ENCODE peak calls at places on chromosomes 11 and 22, in eight cellular contexts. V is Peyer's patch; T is neural progenitor cell; B is effector memory CD4-positive, alpha-beta T cell; D is lower lobe of right lung; E is mesendoderm; P is fibroblast of lung; M is H9. A is an unnamed sample. For H3K27me3, the result is how much of the 10 kb centered on the place peaks cover.

GRCh38 chr11:28677719-28678118 is 569.5 kb downstream of the METTL15 start:
- DNase-seq in M (no peak), D (no peak), B (no peak), T (no peak), E (no peak), V (no peak), P (no peak), A (no peak)

GRCh38 chr11:82899191-82899820 is 924 bp downstream of the PRCP start:
- DNase-seq in D (no peak), P (no peak), T (no peak), E (peak), M (no peak), B (no peak), V (peak), A (no peak)

GRCh38 chr11:71566081-71566620 is 788 bp downstream of the KRTAP5-10 start:
- DNase-seq in M (no peak), T (no peak), D (no peak), P (no peak), E (no peak), B (no peak), V (no peak), A (no peak)

GRCh38 chr22:35230839-35231584 is 26.3 kb upstream of the HMGXB4 start:
- DNase-seq in V (no peak), D (no peak), P (no peak), M (no peak), T (no peak), B (no peak), E (no peak), A (no peak)

GRCh38 chr22:46107089-46107664 is 43.1 kb upstream of the PPARA start:
- DNase-seq in M (no peak), D (peak), E (no peak), B (no peak), P (no peak), T (no peak), V (no peak), A (no peak)

GRCh38 chr11:71204294-71204693 is 48.1 kb downstream of the SHANK2 start:
- DNase-seq in M (no peak), T (no peak), P (no peak), V (no peak), D (peak), E (no peak), B (no peak), A (no peak)

GRCh38 chr11:120034881-120035620 is 102.9 kb downstream of the TRIM29 start:
- DNase-seq in D (no peak), T (no peak), P (no peak), E (no peak), M (no peak), B (no peak), V (no peak), A (no peak)

GRCh38 chr11:12150831-12151382 is 40.5 kb downstream of the MICAL2 start:
- DNase-seq in M (no peak), P (peak), D (no peak), E (no peak), T (no peak), V (no peak), B (no peak), A (no peak)

GRCh38 chr22:28538922-28539321 is 140.7 kb downstream of the TTC28 start:
- DNase-seq in D (no peak), M (no peak), T (no peak), V (no peak), P (no peak), B (no peak), E (no peak), A (no peak)

GRCh38 chr11:107040447-107041444 is 22.5 kb upstream of the GUCY1A2 start:
- DNase-seq in P (peak), D (no peak), T (no peak), E (no peak), B (no peak), M (no peak), V (no peak), A (no peak)

GRCh38 chr11:28110108-28110838 is 2.1 kb downstream of the METTL15 start:
- DNase-seq in D (peak), B (peak), V (peak), T (peak), M (peak), E (peak), P (peak), A (peak)

GRCh38 chr11:35289821-35290220 is 129.5 kb downstream of the SLC1A2 start:
- DNase-seq in E (no peak), T (no peak), B (no peak), P (peak), D (no peak), V (no peak), M (no peak), A (no peak)

GRCh38 chr11:46800177-46800576 is 45.9 kb downstream of the CKAP5 start:
- DNase-seq in M (no peak), D (no peak), T (no peak), V (no peak), P (no peak), E (no peak), B (no peak), A (no peak)

GRCh38 chr11:44305643-44306468 is 4.1 kb downstream of the ALX4 start:
- DNase-seq in B (no peak), T (peak), E (no peak), D (peak), P (no peak), V (peak), M (no peak), A (no peak)

GRCh38 chr22:49833340-49834007 is 5.8 kb upstream of the BRD1 start:
- DNase-seq in M (no peak), P (no peak), E (no peak), B (no peak), V (no peak), D (peak), T (no peak), A (no peak)

GRCh38 chr22:19576460-19577421 is 52.5 kb upstream of the CLDN5 start:
- DNase-seq in M (peak), B (no peak), V (no peak), T (peak), P (peak), E (peak), D (no peak), A (no peak)

GRCh38 chr11:114762437-114762836 is 84.1 kb downstream of the NXPE2 start:
- DNase-seq in D (peak), B (no peak), V (no peak), M (peak), T (peak), E (peak), P (peak), A (no peak)

GRCh38 chr22:30210235-30210831 is 36.2 kb downstream of the LIF start:
- DNase-seq in E (peak), V (no peak), T (peak), D (no peak), M (peak), P (peak), B (no peak), A (no peak)

GRCh38 chr11:125374398-125374797 is 121.7 kb downstream of the FEZ1 start:
- DNase-seq in V (no peak), P (no peak), M (no peak), E (no peak), B (no peak), T (no peak), D (no peak), A (no peak)

GRCh38 chr11:67195971-67196418 is 70.3 kb upstream of the GRK2 start:
- DNase-seq in E (peak), B (no peak), T (peak), D (no peak), V (no peak), M (no peak), P (peak), A (no peak)

GRCh38 chr11:10893713-10894112 is 35.9 kb upstream of the ZBED5 start:
- DNase-seq in V (no peak), B (no peak), E (no peak), P (peak), M (no peak), T (no peak), D (no peak), A (no peak)

GRCh38 chr11:118789501-118790356 is 1.2 kb downstream of the DDX6 start:
- DNase-seq in D (no peak), E (peak), P (peak), B (peak), M (no peak), V (peak), T (peak), A (no peak)

GRCh38 chr11:93519179-93519578 is 24.0 kb downstream of the SMCO4 start:
- DNase-seq in P (no peak), B (no peak), D (no peak), T (no peak), E (no peak), V (no peak), M (no peak), A (no peak)

GRCh38 chr11:134882671-134883318 is 470.8 kb upstream of the B3GAT1 start:
- DNase-seq in D (no peak), T (no peak), V (no peak), M (no peak), E (no peak), P (no peak), B (no peak), A (no peak)

GRCh38 chr22:39135092-39135896 is 17.2 kb downstream of the CBX7 start:
- DNase-seq in P (peak), T (peak), V (no peak), M (peak), D (no peak), B (no peak), E (peak), A (no peak)

GRCh38 chr11:22928207-22928917 is 68.1 kb upstream of the CCDC179 start:
- DNase-seq in P (no peak), T (no peak), D (no peak), B (no peak), V (no peak), E (peak), M (no peak), A (no peak)

GRCh38 chr11:12024314-12024926 is 16.0 kb upstream of the DKK3 start:
- DNase-seq in D (no peak), T (no peak), V (no peak), P (no peak), B (no peak), E (no peak), M (no peak), A (no peak)

GRCh38 chr11:68969386-68969785 is 11.4 kb downstream of the MRGPRD start:
- DNase-seq in M (peak), D (peak), E (no peak), T (no peak), B (no peak), P (no peak), V (no peak), A (no peak)

GRCh38 chr11:119525180-119525854 is 102.3 kb upstream of the THY1 start:
- DNase-seq in D (no peak), M (no peak), V (no peak), E (no peak), P (no peak), T (no peak), B (no peak), A (no peak)

GRCh38 chr11:115191761-115192160 is 312.5 kb downstream of the CADM1 start:
- DNase-seq in T (no peak), P (peak), D (no peak), E (no peak), V (no peak), B (no peak), M (no peak), A (no peak)

GRCh38 chr11:24587655-24588054 is 90.8 kb downstream of the LUZP2 start:
- DNase-seq in M (no peak), T (no peak), B (no peak), E (no peak), V (no peak), P (peak), D (no peak), A (no peak)

GRCh38 chr11:67442504-67443398 is 525 bp downstream of the CORO1B start:
- DNase-seq in P (no peak), E (peak), M (no peak), T (no peak), V (no peak), D (no peak), B (no peak), A (no peak)

GRCh38 chr22:30919973-30920372 is 48.6 kb downstream of the MORC2 start:
- DNase-seq in E (no peak), T (no peak), D (no peak), M (no peak), V (peak), B (no peak), P (no peak), A (no peak)

GRCh38 chr11:46642627-46643335 is 25.4 kb downstream of the ATG13 start:
- DNase-seq in P (no peak), B (no peak), T (no peak), D (no peak), M (no peak), V (no peak), E (peak), A (no peak)

GRCh38 chr11:126355926-126356897 is 726 bp downstream of the ST3GAL4 start:
- DNase-seq in V (no peak), T (no peak), D (peak), E (peak), M (no peak), B (no peak), P (no peak), A (no peak)

GRCh38 chr11:9448576-9449352 is 12.0 kb upstream of the ZNF143 start:
- DNase-seq in M (no peak), B (no peak), D (no peak), T (no peak), P (no peak), E (no peak), V (no peak), A (no peak)

GRCh38 chr11:76161261-76161961 is 44.9 kb downstream of the WNT11 start:
- DNase-seq in B (no peak), T (peak), D (peak), M (no peak), E (no peak), P (no peak), V (no peak), A (no peak)

GRCh38 chr11:64067257-64067993 is 31.7 kb downstream of the FLRT1 start:
- DNase-seq in M (no peak), B (no peak), E (no peak), P (no peak), V (no peak), T (no peak), D (no peak), A (no peak)

GRCh38 chr22:38981659-38982007 is 514 bp upstream of the APOBEC3B start:
- DNase-seq in M (no peak), T (no peak), B (no peak), V (no peak), D (no peak), P (no peak), E (no peak), A (no peak)

GRCh38 chr11:117563556-117563955 is 233.5 kb downstream of the DSCAML1 start:
- DNase-seq in E (no peak), V (no peak), M (no peak), D (no peak), B (no peak), P (no peak), T (no peak), A (no peak)

GRCh38 chr11:117562111-117562510 is 234.5 kb downstream of the CEP164 start:
- DNase-seq in M (no peak), D (no peak), V (no peak), B (no peak), T (no peak), P (no peak), E (no peak), A (no peak)

GRCh38 chr11:117560786-117561530 is 233.3 kb downstream of the CEP164 start:
- DNase-seq in B (no peak), P (no peak), E (no peak), D (no peak), V (no peak), M (no peak), T (no peak), A (no peak)

GRCh38 chr11:117565709-117566108 is 231.3 kb downstream of the DSCAML1 start:
- DNase-seq in P (no peak), D (no peak), M (peak), V (no peak), T (peak), E (peak), B (no peak), A (no peak)

GRCh38 chr11:117564321-117564720 is 232.7 kb downstream of the DSCAML1 start:
- DNase-seq in T (no peak), V (no peak), E (no peak), D (no peak), P (no peak), B (no peak), M (no peak), A (no peak)
- H3K27me3 ChIP-seq in T (under half), V (under half), E (under half), D (under half), P (under half), B (under half), M (under half), A (under half)

DNA sequence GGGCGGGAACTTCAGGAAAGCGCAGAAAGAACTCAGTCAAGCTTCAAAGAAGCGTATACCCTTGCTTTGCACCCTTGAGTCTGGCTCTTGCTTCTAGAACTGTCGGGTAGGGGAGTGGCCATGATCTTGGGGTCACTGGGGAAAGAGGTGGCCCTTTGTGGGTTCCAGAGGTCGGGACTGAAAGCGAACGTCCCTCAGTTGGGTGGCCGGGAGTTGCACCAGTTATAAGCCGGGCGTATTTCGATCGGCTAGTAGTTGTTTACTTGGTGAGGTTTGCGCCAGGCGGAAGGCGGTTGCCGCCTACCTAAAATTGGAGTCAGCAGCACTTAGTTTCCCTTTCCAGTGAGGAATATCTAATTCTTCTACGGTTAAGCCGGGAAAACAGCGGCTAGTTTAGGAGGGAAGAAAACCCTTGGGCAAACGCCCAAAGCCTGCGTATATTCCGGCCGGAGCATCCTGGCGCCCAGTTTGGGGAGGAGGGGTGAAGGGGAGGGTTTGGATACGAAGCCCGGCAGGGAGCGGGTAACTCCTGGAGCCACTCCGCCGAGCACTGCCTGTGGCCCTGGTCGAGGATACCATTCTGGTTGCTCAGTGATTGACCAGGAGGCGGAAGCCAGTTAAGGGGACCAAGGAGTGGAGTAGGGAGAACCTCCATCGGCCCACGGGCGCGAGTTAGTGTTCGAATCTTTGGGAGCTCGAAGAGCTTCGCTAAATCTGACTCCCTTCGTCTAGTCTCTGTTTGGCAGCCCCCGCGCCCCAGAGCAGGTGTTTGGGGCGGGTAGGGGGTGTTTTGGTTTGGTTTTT is 810 bp upstream of the WT1 start:
- DNase-seq in E (peak), B (no peak), V (no peak), M (no peak), D (no peak), P (no peak), T (peak), A (no peak)
- H3K27me3 ChIP-seq in E (half or more), B (half or more), V (half or more), M (half or more), D (half or more), P (half or more), T (half or more), A (under half)

GRCh38 chr11:20604864-20605601 is 5.6 kb downstream of the SLC6A5 start:
- DNase-seq in B (no peak), D (no peak), E (no peak), P (no peak), T (no peak), V (no peak), M (no peak), A (no peak)
- H3K27me3 ChIP-seq in B (under half), D (half or more), E (under half), P (under half), T (half or more), V (under half), M (under half), A (under half)

DNA sequence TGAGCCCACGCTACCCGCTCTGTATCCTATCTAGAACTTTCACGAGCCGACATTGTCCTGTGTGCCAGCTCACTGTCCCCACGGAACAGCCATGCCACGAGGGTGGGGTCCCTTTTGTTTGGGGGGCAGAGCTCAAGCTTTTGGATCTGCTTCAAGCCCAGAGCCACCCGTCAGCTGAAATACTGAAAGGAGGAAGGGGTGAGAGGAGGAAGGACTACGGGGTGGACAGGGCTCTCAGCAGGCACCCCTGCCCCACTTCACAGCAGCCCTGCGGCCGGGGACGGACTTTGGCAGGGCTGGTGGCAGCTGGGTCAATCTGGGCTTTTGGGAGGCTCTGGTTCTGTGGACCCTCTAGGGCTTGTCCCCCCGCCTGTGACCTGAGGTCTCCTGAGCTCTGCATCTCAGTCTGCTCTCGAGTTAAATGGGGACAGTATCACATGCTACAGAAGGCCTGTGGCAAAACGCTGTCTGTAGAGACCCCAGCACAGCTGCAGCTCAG is 30.0 kb upstream of the MUC5AC start:
- DNase-seq in P (no peak), E (no peak), M (no peak), D (no peak), B (no peak), V (no peak), T (no peak), A (no peak)
- H3K27me3 ChIP-seq in P (under half), E (under half), M (under half), D (under half), B (under half), V (under half), T (under half), A (under half)

GRCh38 chr22:22213231-22213630 is 31.4 kb upstream of the VPREB1 start:
- DNase-seq in T (no peak), E (no peak), M (no peak), P (peak), V (no peak), B (no peak), D (no peak), A (no peak)
- H3K27me3 ChIP-seq in T (half or more), E (under half), M (half or more), P (under half), V (under half), B (under half), D (under half), A (under half)

GRCh38 chr22:37809672-37810333 is 2.1 kb downstream of the GCAT start:
- DNase-seq in V (no peak), P (no peak), E (no peak), D (no peak), B (no peak), M (peak), T (no peak), A (no peak)

GRCh38 chr22:37805878-37806277 is 1.9 kb upstream of the GCAT start:
- DNase-seq in V (no peak), D (no peak), T (no peak), M (no peak), P (no peak), E (no peak), B (no peak), A (no peak)

GRCh38 chr22:37807410-37808293 is at the start of gene GCAT:
- DNase-seq in V (peak), P (peak), D (peak), M (peak), B (peak), E (peak), T (peak), A (peak)

GRCh38 chr22:37806409-37807338 is 1.1 kb upstream of the GCAT start:
- DNase-seq in M (no peak), T (peak), P (peak), B (no peak), V (no peak), D (peak), E (peak), A (no peak)

DNA sequence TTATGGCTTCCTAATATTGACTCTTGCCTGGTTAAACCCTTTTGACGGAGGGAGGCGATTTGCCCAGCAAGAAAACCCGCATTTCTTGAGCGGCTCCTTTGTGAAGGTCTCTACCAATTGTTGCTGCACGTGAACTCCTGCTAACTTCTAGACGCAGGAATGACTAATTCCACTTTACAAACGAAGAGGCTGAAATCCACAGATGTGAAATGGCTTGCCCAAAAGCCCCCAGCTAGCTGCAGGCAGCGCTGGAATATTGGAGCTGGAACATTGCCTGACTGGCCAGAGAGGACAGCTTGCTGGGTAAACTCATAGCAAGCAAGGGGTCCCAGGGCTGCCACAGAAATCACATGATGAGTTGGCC is 542 bp downstream of the GCAT start:
- DNase-seq in M (peak), D (no peak), E (no peak), B (no peak), T (no peak), P (no peak), V (no peak), A (no peak)
- H3K27me3 ChIP-seq in M (under half), D (under half), E (under half), B (under half), T (under half), P (under half), V (under half), A (under half)

GRCh38 chr11:17515443-17516176 is 28.6 kb downstream of the USH1C start:
- DNase-seq in M (no peak), D (no peak), P (no peak), T (no peak), V (no peak), E (no peak), B (no peak), A (no peak)
- H3K27me3 ChIP-seq in M (under half), D (under half), P (under half), T (under half), V (under half), E (under half), B (under half), A (under half)

A was measured in Panc1.